ENCODE peak calls at places on chromosomes 2 and 18, in eight cellular contexts. N is neural crest cell; G is NCI-H82; M is stimulated activated CD8-positive, alpha-beta memory T cell treated with anti-CD3 and anti-CD28 coated beads, Interleukin-15, amount 100 ng/mL, for 4 hours; S is choroid plexus epithelial cell; W is effector memory CD4-positive, alpha-beta T cell; Z is MCF 10A; H is cerebellar cortex. P is an unnamed sample.

GRCh38 chr18:77098554-77099174 is 33.9 kb downstream of the MBP start:
- DNase-seq in N (no peak), G (no peak), M (no peak), S (peak), W (no peak), Z (no peak), H (no peak), P (no peak)

GRCh38 chr2:239012936-239013669 is 165.2 kb downstream of the TWIST2 start:
- DNase-seq in N (no peak), G (no peak), M (no peak), S (no peak), W (no peak), Z (no peak), H (no peak), P (no peak)

GRCh38 chr2:198615972-198616371 is 811.6 kb downstream of the PLCL1 start:
- DNase-seq in N (no peak), G (no peak), M (no peak), S (peak), W (no peak), Z (no peak), H (no peak), P (no peak)

GRCh38 chr2:38526195-38526594 is 76.5 kb downstream of the HNRNPLL start:
- DNase-seq in N (no peak), G (no peak), M (no peak), S (peak), W (no peak), Z (peak), H (no peak), P (no peak)

GRCh38 chr2:30394096-30394495 is 53.0 kb upstream of the LCLAT1 start:
- DNase-seq in N (no peak), G (peak), M (no peak), S (no peak), W (no peak), Z (no peak), H (no peak), P (no peak)

GRCh38 chr18:75360941-75361340 is 66.6 kb downstream of the SMIM21 start:
- DNase-seq in N (no peak), G (no peak), M (no peak), S (no peak), W (no peak), Z (no peak), H (no peak), P (no peak)

GRCh38 chr2:17125989-17126620 is 392.1 kb downstream of the RAD51AP2 start:
- DNase-seq in N (no peak), G (peak), M (no peak), S (no peak), W (no peak), Z (no peak), H (no peak), P (no peak)

GRCh38 chr2:223313101-223313500 is 261.1 kb downstream of the KCNE4 start:
- DNase-seq in N (no peak), G (no peak), M (no peak), S (no peak), W (no peak), Z (no peak), H (no peak), P (no peak)

GRCh38 chr2:119472749-119473148 is 41.1 kb downstream of the TMEM37 start:
- DNase-seq in N (no peak), G (no peak), M (no peak), S (no peak), W (no peak), Z (no peak), H (no peak), P (no peak)

GRCh38 chr2:232320038-232320790 is 58.3 kb upstream of the ALPP start:
- DNase-seq in N (no peak), G (no peak), M (no peak), S (peak), W (no peak), Z (no peak), H (no peak), P (no peak)

GRCh38 chr18:41351430-41351829 is 603.6 kb upstream of the PIK3C3 start:
- DNase-seq in N (no peak), G (no peak), M (no peak), S (no peak), W (no peak), Z (no peak), H (no peak), P (no peak)

GRCh38 chr2:118535171-118535817 is 312.2 kb downstream of the EN1 start:
- DNase-seq in N (no peak), G (no peak), M (no peak), S (no peak), W (no peak), Z (no peak), H (no peak), P (no peak)

GRCh38 chr2:239575931-239576445 is 175.2 kb upstream of the HDAC4 start:
- DNase-seq in N (no peak), G (no peak), M (no peak), S (no peak), W (no peak), Z (no peak), H (no peak), P (no peak)

GRCh38 chr2:105518897-105519296 is 120.0 kb upstream of the FHL2 start:
- DNase-seq in N (no peak), G (peak), M (no peak), S (peak), W (no peak), Z (peak), H (no peak), P (peak)

GRCh38 chr2:84132371-84132770 is 326.7 kb downstream of the SUCLG1 start:
- DNase-seq in N (no peak), G (peak), M (no peak), S (no peak), W (no peak), Z (no peak), H (no peak), P (no peak)

GRCh38 chr2:120434909-120435308 is 89.0 kb downstream of the INHBB start:
- DNase-seq in N (no peak), G (no peak), M (no peak), S (no peak), W (no peak), Z (no peak), H (no peak), P (peak)

GRCh38 chr2:241738040-241738686 is 3.7 kb downstream of the D2HGDH start:
- DNase-seq in N (no peak), G (no peak), M (no peak), S (no peak), W (no peak), Z (no peak), H (no peak), P (no peak)

GRCh38 chr2:134189009-134189717 is 64.7 kb upstream of the MGAT5 start:
- DNase-seq in N (no peak), G (no peak), M (no peak), S (peak), W (no peak), Z (peak), H (no peak), P (no peak)

GRCh38 chr18:59332986-59333385 is 14.5 kb upstream of the CPLX4 start:
- DNase-seq in N (no peak), G (no peak), M (no peak), S (no peak), W (no peak), Z (no peak), H (no peak), P (no peak)

GRCh38 chr2:34050413-34050812 is 451.3 kb upstream of the FAM98A start:
- DNase-seq in N (no peak), G (no peak), M (no peak), S (no peak), W (no peak), Z (no peak), H (no peak), P (no peak)

GRCh38 chr2:51003345-51004192 is 28.4 kb downstream of the NRXN1 start:
- DNase-seq in N (no peak), G (no peak), M (no peak), S (peak), W (no peak), Z (peak), H (no peak), P (no peak)

GRCh38 chr18:31275722-31276463 is 42.1 kb upstream of the DSG1 start:
- DNase-seq in N (no peak), G (no peak), M (no peak), S (peak), W (no peak), Z (peak), H (no peak), P (no peak)

GRCh38 chr2:227000123-227000522 is 163.9 kb downstream of the COL4A4 start:
- DNase-seq in N (no peak), G (no peak), M (no peak), S (no peak), W (no peak), Z (no peak), H (no peak), P (no peak)

GRCh38 chr2:178194600-178195389 is 483 bp downstream of the OSBPL6 start:
- DNase-seq in N (peak), G (peak), M (no peak), S (peak), W (no peak), Z (peak), H (no peak), P (peak)

GRCh38 chr18:76972838-76973237 is 150.5 kb downstream of the ZNF236 start:
- DNase-seq in N (no peak), G (no peak), M (no peak), S (no peak), W (no peak), Z (no peak), H (peak), P (no peak)

GRCh38 chr2:190182071-190182524 is 119.6 kb upstream of the MSTN start:
- DNase-seq in N (no peak), G (no peak), M (no peak), S (no peak), W (no peak), Z (no peak), H (no peak), P (no peak)

GRCh38 chr18:75884728-75885127 is 457.2 kb upstream of the SMIM21 start:
- DNase-seq in N (no peak), G (no peak), M (no peak), S (no peak), W (no peak), Z (no peak), H (no peak), P (no peak)

GRCh38 chr2:241879326-241879725 is 9.8 kb downstream of the RTP5 start:
- DNase-seq in N (no peak), G (no peak), M (no peak), S (no peak), W (no peak), Z (no peak), H (no peak), P (no peak)

GRCh38 chr2:168841445-168841844 is 39.0 kb downstream of the NOSTRIN start:
- DNase-seq in N (no peak), G (no peak), M (no peak), S (no peak), W (no peak), Z (no peak), H (no peak), P (no peak)

GRCh38 chr18:60372598-60372997 is at the start of gene MC4R:
- DNase-seq in N (peak), G (peak), M (no peak), S (peak), W (no peak), Z (no peak), H (no peak), P (no peak)

GRCh38 chr2:667332-668000 is 9.7 kb downstream of the TMEM18 start:
- DNase-seq in N (no peak), G (peak), M (no peak), S (peak), W (no peak), Z (peak), H (peak), P (no peak)

GRCh38 chr2:191740016-191740419 is 62.1 kb downstream of the NABP1 start:
- DNase-seq in N (no peak), G (no peak), M (peak), S (peak), W (peak), Z (no peak), H (no peak), P (no peak)

GRCh38 chr2:207792244-207792785 is 22.6 kb upstream of the FZD5 start:
- DNase-seq in N (no peak), G (no peak), M (no peak), S (peak), W (no peak), Z (peak), H (no peak), P (no peak)

GRCh38 chr2:157777425-157777824 is 98.7 kb downstream of the ACVR1 start:
- DNase-seq in N (peak), G (peak), M (no peak), S (peak), W (peak), Z (peak), H (peak), P (no peak)

GRCh38 chr2:234606906-234607305 is 110.0 kb upstream of the ARL4C start:
- DNase-seq in N (no peak), G (peak), M (no peak), S (no peak), W (no peak), Z (no peak), H (no peak), P (no peak)

GRCh38 chr2:2698182-2699116 is 367.4 kb upstream of the MYT1L start:
- DNase-seq in N (peak), G (peak), M (no peak), S (peak), W (no peak), Z (no peak), H (peak), P (no peak)

GRCh38 chr2:112032615-112033457 is 22.2 kb upstream of the TMEM87B start:
- DNase-seq in N (no peak), G (peak), M (no peak), S (peak), W (no peak), Z (peak), H (no peak), P (no peak)

GRCh38 chr2:163878718-163879117 is 142.9 kb upstream of the FIGN start:
- DNase-seq in N (peak), G (peak), M (no peak), S (peak), W (no peak), Z (peak), H (peak), P (no peak)

GRCh38 chr2:229852565-229852964 is 69.2 kb downstream of the TRIP12 start:
- DNase-seq in N (no peak), G (no peak), M (peak), S (peak), W (peak), Z (no peak), H (no peak), P (no peak)